ENCODE peak calls at places on chromosomes 6 and 20, in five cellular contexts. V is GM12878, E is upper lobe of right lung, S is mammary epithelial cell, B is PC-9. H is an unnamed sample.

GRCh38 chr6:144661101-144661806 is 376.1 kb downstream of the UTRN start:
- DNase-seq in E (no peak), B (no peak), V (no peak), S (peak), H (no peak)

GRCh38 chr6:142954844-142955243 is 9.9 kb upstream of the HIVEP2 start:
- DNase-seq in V (no peak), S (no peak), B (no peak), E (no peak), H (no peak)

GRCh38 chr6:154920502-154921200 is 74.5 kb upstream of the TIAM2 start:
- DNase-seq in S (no peak), E (no peak), V (no peak), B (no peak), H (no peak)

GRCh38 chr20:19874328-19874727 is 116.3 kb downstream of the RIN2 start:
- DNase-seq in S (peak), V (no peak), B (no peak), E (no peak), H (no peak)

GRCh38 chr6:25630508-25631229 is 21.3 kb upstream of the SCGN start:
- DNase-seq in V (no peak), S (no peak), B (no peak), E (no peak), H (no peak)

GRCh38 chr6:84652356-84653026 is 111.9 kb downstream of the TBX18 start:
- DNase-seq in S (peak), B (peak), V (no peak), E (no peak), H (peak)

GRCh38 chr20:16082051-16082550 is 491.1 kb downstream of the KIF16B start:
- DNase-seq in B (no peak), V (no peak), E (no peak), S (no peak), H (no peak)

GRCh38 chr6:45044086-45044485 is 284.0 kb upstream of the RUNX2 start:
- DNase-seq in S (no peak), B (no peak), V (no peak), E (no peak), H (no peak)

GRCh38 chr6:42783177-42783875 is 1.5 kb downstream of the BICRAL start:
- DNase-seq in S (peak), E (peak), B (peak), V (no peak), H (peak)

GRCh38 chr6:157461000-157461915 is 80.3 kb downstream of the ZDHHC14 start:
- DNase-seq in B (no peak), V (peak), E (no peak), S (no peak), H (no peak)

GRCh38 chr20:15875446-15875845 is 697.8 kb downstream of the KIF16B start:
- DNase-seq in E (no peak), S (no peak), B (no peak), V (no peak), H (no peak)

GRCh38 chr6:14693301-14694192 is 552.3 kb upstream of the JARID2 start:
- DNase-seq in V (no peak), S (no peak), B (no peak), E (no peak), H (no peak)

GRCh38 chr6:95648636-95649035 is 71.3 kb downstream of the MANEA start:
- DNase-seq in B (no peak), E (no peak), S (no peak), V (no peak), H (no peak)

DNA sequence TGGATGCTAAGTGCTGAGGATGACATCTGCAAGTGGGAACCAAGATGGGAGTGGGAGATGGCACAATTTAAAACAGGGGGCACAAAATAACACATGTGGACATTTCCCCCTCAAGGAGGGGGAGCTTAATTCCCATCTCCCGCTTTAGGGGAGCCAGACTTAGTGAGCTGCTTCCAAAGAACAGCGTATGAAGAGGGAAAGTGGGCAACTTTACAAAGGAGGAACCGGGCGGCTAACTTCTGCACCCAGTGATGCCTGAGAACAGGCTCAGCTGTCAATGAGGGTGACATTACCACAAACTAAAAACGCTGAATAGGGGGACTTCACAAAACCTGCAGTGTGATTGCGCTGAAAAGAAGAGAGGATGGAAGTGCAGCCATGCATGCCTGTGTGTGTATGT is 95.5 kb upstream of the NXT1 start:
- DNase-seq in B (no peak), E (no peak), V (no peak), S (no peak), H (no peak)
- H3K27ac ChIP-seq in B (no peak), E (no peak), V (no peak), S (no peak), H (no peak)

GRCh38 chr20:57071283-57071701 is 195.1 kb downstream of the BMP7 start:
- DNase-seq in V (no peak), E (peak), B (no peak), S (no peak), H (peak)
- TF ChIP-seq CTCF in V (no peak), E (no peak), B (no peak), S (no peak), H (no peak)

GRCh38 chr6:75272145-75272840 is 12.3 kb downstream of the TMEM30A start:
- DNase-seq in B (no peak), V (no peak), S (peak), E (no peak), H (no peak)

GRCh38 chr6:75268121-75268987 is 16.2 kb downstream of the TMEM30A start:
- DNase-seq in E (no peak), S (peak), B (no peak), V (no peak), H (peak)

GRCh38 chr6:75268988-75269354 is 15.6 kb downstream of the TMEM30A start:
- DNase-seq in V (no peak), E (no peak), B (no peak), S (no peak), H (no peak)

GRCh38 chr6:75275067-75275466 is 9.5 kb downstream of the TMEM30A start:
- DNase-seq in S (peak), E (no peak), B (no peak), V (no peak), H (peak)

DNA sequence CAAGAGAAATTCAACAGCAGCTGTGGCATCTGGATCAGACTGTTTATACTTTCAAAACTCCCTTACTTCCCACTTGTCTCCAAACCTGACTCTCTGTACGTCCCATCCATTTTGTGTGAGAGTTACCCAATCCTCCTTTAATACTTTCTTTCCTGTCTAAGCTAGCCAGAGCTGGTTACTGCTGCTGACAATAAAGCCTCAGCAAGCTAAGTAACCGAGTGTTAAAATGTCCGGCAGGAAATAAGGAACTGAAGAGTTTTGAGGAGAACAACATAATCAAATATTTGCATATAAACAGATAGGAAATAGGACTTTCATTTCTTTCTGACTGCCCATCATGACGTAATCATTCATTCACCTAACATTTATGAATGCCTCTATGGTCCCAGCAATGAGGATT is 11.6 kb downstream of the TMEM30A start:
- DNase-seq in E (no peak), V (no peak), S (no peak), B (no peak), H (no peak)
- H3K27ac ChIP-seq in E (peak), V (peak), S (peak), B (no peak), H (no peak)

DNA sequence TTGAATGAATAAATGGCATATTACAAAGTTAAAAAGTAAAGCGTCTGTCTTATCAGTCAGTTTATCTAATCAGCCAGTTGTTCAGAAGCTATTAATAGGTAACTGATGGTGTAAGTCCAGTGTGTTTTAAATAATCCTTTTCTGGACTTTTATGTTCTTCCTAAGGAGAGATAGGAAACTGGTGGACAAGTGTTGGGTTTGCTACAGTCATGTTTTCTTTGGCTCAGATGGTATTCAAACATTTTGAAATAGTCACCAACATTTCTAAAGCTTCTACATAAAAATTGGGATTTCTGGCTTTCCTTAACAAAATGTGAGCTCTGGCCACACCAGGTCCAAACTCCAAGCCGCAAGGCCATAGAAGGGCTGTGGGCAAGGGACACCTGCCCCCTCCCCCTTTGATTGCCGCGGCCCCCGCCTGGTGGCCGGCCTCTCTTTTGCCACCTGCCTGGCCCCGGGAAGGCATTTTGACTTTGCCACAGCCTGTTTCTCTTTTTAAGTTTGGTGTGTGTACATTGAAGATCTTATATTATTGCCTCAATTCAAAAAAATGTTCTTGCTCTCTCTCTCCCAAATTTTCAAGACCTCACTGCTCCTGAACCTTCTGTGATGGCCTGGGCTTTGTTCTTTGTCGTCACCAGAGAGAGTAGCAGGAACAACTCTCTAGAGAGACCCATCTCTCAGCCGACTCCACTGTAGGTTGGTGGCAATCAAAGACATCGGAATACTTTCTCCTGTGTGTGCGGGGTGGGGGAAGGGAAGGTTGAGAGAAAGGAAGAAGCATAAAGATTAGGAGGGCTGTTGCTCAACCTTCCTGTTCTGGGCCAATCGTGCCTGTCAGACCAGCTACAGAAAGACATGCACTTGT is 84.0 kb upstream of the ZNF217 start:
- DNase-seq in B (no peak), V (no peak), S (no peak), E (peak), H (no peak)
- TF ChIP-seq CTCF in B (no peak), V (no peak), S (no peak), E (no peak), H (no peak)

DNA sequence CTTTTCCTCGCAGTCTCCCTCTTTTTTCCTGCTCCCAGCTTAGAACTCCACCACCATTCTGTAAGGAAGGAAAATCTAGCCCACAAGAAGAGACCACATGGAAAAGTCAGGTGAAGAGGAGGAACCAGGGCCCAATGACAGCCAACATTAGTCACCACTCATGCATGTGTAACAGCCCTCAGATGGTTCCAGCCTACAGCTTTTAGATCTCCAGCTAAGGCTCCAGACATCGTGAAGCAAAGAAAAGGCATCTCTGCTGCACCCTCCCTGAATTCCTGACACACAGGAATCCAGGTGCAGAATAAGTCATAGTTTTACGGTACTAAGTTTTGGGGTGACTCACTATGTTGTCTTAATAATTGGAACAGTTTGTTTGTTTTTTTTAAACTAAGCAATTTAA is 25.6 kb downstream of the DCDC2 start:
- DNase-seq in S (peak), V (no peak), B (peak), E (no peak), H (peak)
- H3K27ac ChIP-seq in S (peak), V (no peak), B (peak), E (no peak), H (no peak)

GRCh38 chr6:138211048-138211581 is 7.2 kb downstream of the PBOV1 start:
- DNase-seq in V (no peak), S (no peak), B (no peak), E (no peak), H (no peak)
- TF ChIP-seq CTCF in V (no peak), S (peak), B (no peak), E (peak), H (no peak)

H was measured in RWPE1.